ENCODE peak calls at places on chromosomes 6 and 20, in ten cellular contexts. One of them, this sample, is unnamed.

GRCh38 chr20:43530321-43531090 is 23.0 kb downstream of the L3MBTL1 start:
- DNase-seq in T1000: no peak
- DNase-seq in erythroblast: peak; percentile 12
- DNase-seq in cardiac muscle cell: no peak
- DNase-seq in Caki2: peak; percentile 24
- DNase-seq in pulmonary artery endothelial cell: no peak
- DNase-seq in right atrium auricular region: no peak
- DNase-seq in GF-D8: no peak
- DNase-seq in EL: no peak
- DNase-seq in left cardiac atrium: no peak
- DNase-seq in this sample: no peak

GRCh38 chr20:18987781-18988360 is 174.3 kb downstream of the SCP2D1 start:
- DNase-seq in left cardiac atrium: no peak
- DNase-seq in T1000: no peak
- DNase-seq in GF-D8: no peak
- DNase-seq in pulmonary artery endothelial cell: no peak
- DNase-seq in right atrium auricular region: peak; percentile 23
- DNase-seq in erythroblast: no peak
- DNase-seq in EL: no peak
- DNase-seq in Caki2: no peak
- DNase-seq in cardiac muscle cell: no peak
- DNase-seq in this sample: peak; percentile 70

GRCh38 chr20:20266552-20266951 is 101.4 kb upstream of the INSM1 start:
- DNase-seq in GF-D8: no peak
- DNase-seq in EL: no peak
- DNase-seq in pulmonary artery endothelial cell: no peak
- DNase-seq in right atrium auricular region: no peak
- DNase-seq in left cardiac atrium: no peak
- DNase-seq in T1000: no peak
- DNase-seq in cardiac muscle cell: no peak
- DNase-seq in erythroblast: no peak
- DNase-seq in Caki2: no peak
- DNase-seq in this sample: no peak

GRCh38 chr20:15257471-15257870 is 920.1 kb upstream of the FLRT3 start:
- DNase-seq in GF-D8: no peak
- DNase-seq in right atrium auricular region: no peak
- DNase-seq in T1000: no peak
- DNase-seq in cardiac muscle cell: no peak
- DNase-seq in EL: no peak
- DNase-seq in Caki2: no peak
- DNase-seq in pulmonary artery endothelial cell: no peak
- DNase-seq in erythroblast: no peak
- DNase-seq in left cardiac atrium: no peak
- DNase-seq in this sample: no peak

GRCh38 chr20:18831830-18832229 is 18.2 kb downstream of the SCP2D1 start:
- DNase-seq in cardiac muscle cell: no peak
- DNase-seq in pulmonary artery endothelial cell: no peak
- DNase-seq in GF-D8: no peak
- DNase-seq in erythroblast: no peak
- DNase-seq in EL: peak; percentile 31
- DNase-seq in Caki2: peak; percentile 22
- DNase-seq in right atrium auricular region: no peak
- DNase-seq in T1000: no peak
- DNase-seq in left cardiac atrium: no peak
- DNase-seq in this sample: no peak

GRCh38 chr6:128736780-128737179 is 146.2 kb upstream of the LAMA2 start:
- DNase-seq in T1000: no peak
- DNase-seq in erythroblast: no peak
- DNase-seq in cardiac muscle cell: no peak
- DNase-seq in left cardiac atrium: no peak
- DNase-seq in EL: no peak
- DNase-seq in GF-D8: no peak
- DNase-seq in pulmonary artery endothelial cell: no peak
- DNase-seq in Caki2: no peak
- DNase-seq in right atrium auricular region: no peak
- DNase-seq in this sample: no peak

GRCh38 chr6:36980129-36980528 is 5.9 kb downstream of the MTCH1 start:
- DNase-seq in left cardiac atrium: no peak
- DNase-seq in T1000: no peak
- DNase-seq in right atrium auricular region: no peak
- DNase-seq in GF-D8: no peak
- DNase-seq in erythroblast: no peak
- DNase-seq in EL: no peak
- DNase-seq in pulmonary artery endothelial cell: no peak
- DNase-seq in cardiac muscle cell: no peak
- DNase-seq in Caki2: no peak
- DNase-seq in this sample: no peak

GRCh38 chr20:555933-556332 is 12.3 kb upstream of the CSNK2A1 start:
- DNase-seq in T1000: no peak
- DNase-seq in pulmonary artery endothelial cell: no peak
- DNase-seq in right atrium auricular region: no peak
- DNase-seq in left cardiac atrium: peak; percentile 55
- DNase-seq in Caki2: peak; percentile 86
- DNase-seq in EL: peak; percentile 25
- DNase-seq in cardiac muscle cell: peak; percentile 50
- DNase-seq in GF-D8: no peak
- DNase-seq in erythroblast: peak; percentile 66
- DNase-seq in this sample: no peak

GRCh38 chr6:154805288-154805911 is 72.2 kb downstream of the SCAF8 start:
- DNase-seq in GF-D8: peak; percentile 53
- DNase-seq in T1000: no peak
- DNase-seq in EL: peak; percentile 48
- DNase-seq in Caki2: peak; percentile 10
- DNase-seq in cardiac muscle cell: peak; percentile 71
- DNase-seq in pulmonary artery endothelial cell: peak; percentile 7
- DNase-seq in erythroblast: peak; percentile 75
- DNase-seq in left cardiac atrium: no peak
- DNase-seq in right atrium auricular region: no peak
- DNase-seq in this sample: no peak

GRCh38 chr20:12434672-12435071 is 517.0 kb downstream of the BTBD3 start:
- DNase-seq in right atrium auricular region: no peak
- DNase-seq in EL: no peak
- DNase-seq in pulmonary artery endothelial cell: no peak
- DNase-seq in T1000: no peak
- DNase-seq in Caki2: no peak
- DNase-seq in left cardiac atrium: no peak
- DNase-seq in cardiac muscle cell: no peak
- DNase-seq in erythroblast: no peak
- DNase-seq in GF-D8: no peak
- DNase-seq in this sample: no peak

GRCh38 chr20:50331469-50332251 is 141.0 kb downstream of the CEBPB start:
- DNase-seq in right atrium auricular region: no peak
- DNase-seq in pulmonary artery endothelial cell: no peak
- DNase-seq in Caki2: peak; percentile 60
- DNase-seq in EL: no peak
- DNase-seq in cardiac muscle cell: no peak
- DNase-seq in T1000: no peak
- DNase-seq in left cardiac atrium: no peak
- DNase-seq in erythroblast: no peak
- DNase-seq in GF-D8: no peak
- DNase-seq in this sample: no peak

GRCh38 chr6:118882314-118882905 is 11.5 kb upstream of the ASF1A start:
- DNase-seq in erythroblast: no peak
- DNase-seq in T1000: no peak
- DNase-seq in cardiac muscle cell: no peak
- DNase-seq in pulmonary artery endothelial cell: no peak
- DNase-seq in EL: no peak
- DNase-seq in Caki2: no peak
- DNase-seq in right atrium auricular region: no peak
- DNase-seq in GF-D8: no peak
- DNase-seq in left cardiac atrium: no peak
- DNase-seq in this sample: no peak

GRCh38 chr20:25270829-25271251 is 23.0 kb downstream of the PYGB start:
- DNase-seq in Caki2: no peak
- DNase-seq in pulmonary artery endothelial cell: no peak
- DNase-seq in right atrium auricular region: no peak
- DNase-seq in T1000: no peak
- DNase-seq in left cardiac atrium: peak; percentile 13
- DNase-seq in erythroblast: no peak
- DNase-seq in EL: no peak
- DNase-seq in cardiac muscle cell: no peak
- DNase-seq in GF-D8: no peak
- DNase-seq in this sample: no peak

This sample was measured in vagina.